ENCODE peak calls at places on chromosome 5, in six cellular contexts. J is vagina, H is heart left ventricle, X is adrenal gland, D is prostate gland, N is breast epithelium. V is an unnamed sample.

GRCh38 chr5:132234684-132235062 is 7.0 kb upstream of the P4HA2 start:
- DNase-seq in J (peak), H (peak), X (no peak), D (no peak), N (no peak), V (no peak)

GRCh38 chr5:143055596-143056330 is 285.6 kb downstream of the ARHGAP26 start:
- DNase-seq in J (no peak), H (no peak), X (no peak), D (no peak), N (no peak), V (no peak)

GRCh38 chr5:55345327-55345726 is 37.5 kb downstream of the MTREX start:
- DNase-seq in J (no peak), H (no peak), X (no peak), D (no peak), N (no peak), V (no peak)

GRCh38 chr5:50744761-50745160 is 78.3 kb downstream of the PARP8 start:
- DNase-seq in J (no peak), H (no peak), X (no peak), D (no peak), N (no peak), V (no peak)

GRCh38 chr5:69367697-69368279 is 1.5 kb downstream of the AK6 start:
- DNase-seq in J (no peak), H (no peak), X (no peak), D (no peak), N (no peak), V (no peak)

GRCh38 chr5:6762116-6762515 is 48.9 kb downstream of the TENT4A start:
- DNase-seq in J (no peak), H (no peak), X (no peak), D (no peak), N (no peak), V (no peak)

GRCh38 chr5:39547548-39548154 is 122.9 kb upstream of the DAB2 start:
- DNase-seq in J (no peak), H (peak), X (peak), D (peak), N (no peak), V (no peak)

GRCh38 chr5:55234171-55234700 is 828 bp upstream of the CCNO start:
- DNase-seq in J (no peak), H (no peak), X (peak), D (no peak), N (no peak), V (no peak)

GRCh38 chr5:67404261-67405100 is 207.9 kb upstream of the CD180 start:
- DNase-seq in J (no peak), H (no peak), X (no peak), D (no peak), N (no peak), V (no peak)

GRCh38 chr5:55773057-55773456 is 35.2 kb downstream of the DDX4 start:
- DNase-seq in J (no peak), H (no peak), X (no peak), D (no peak), N (no peak), V (no peak)

GRCh38 chr5:127924606-127925005 is 159.0 kb upstream of the SLC12A2 start:
- DNase-seq in J (no peak), H (no peak), X (no peak), D (no peak), N (no peak), V (no peak)

GRCh38 chr5:146344155-146345118 is 5.8 kb downstream of the POU4F3 start:
- DNase-seq in J (no peak), H (no peak), X (no peak), D (no peak), N (no peak), V (no peak)

GRCh38 chr5:116355819-116356601 is 218.6 kb downstream of the SEMA6A start:
- DNase-seq in J (no peak), H (no peak), X (no peak), D (no peak), N (no peak), V (no peak)

GRCh38 chr5:19977069-19977468 is 10.9 kb downstream of the CDH18 start:
- DNase-seq in J (no peak), H (no peak), X (no peak), D (no peak), N (no peak), V (no peak)

GRCh38 chr5:146797683-146798082 is 80.9 kb downstream of the PPP2R2B start:
- DNase-seq in J (no peak), H (no peak), X (no peak), D (no peak), N (no peak), V (no peak)

GRCh38 chr5:159463590-159464321 is 133.5 kb upstream of the IL12B start:
- DNase-seq in J (no peak), H (no peak), X (no peak), D (no peak), N (no peak), V (no peak)

GRCh38 chr5:139389701-139390638 is at the start of gene MZB1:
- DNase-seq in J (no peak), H (no peak), X (no peak), D (no peak), N (no peak), V (no peak)

GRCh38 chr5:72167257-72167656 is 60.0 kb downstream of the MAP1B start:
- DNase-seq in J (no peak), H (no peak), X (no peak), D (no peak), N (no peak), V (no peak)

GRCh38 chr5:72167790-72168189 is 60.5 kb downstream of the MAP1B start:
- DNase-seq in J (no peak), H (peak), X (peak), D (no peak), N (no peak), V (no peak)

GRCh38 chr5:72170101-72170500 is 62.8 kb downstream of the MAP1B start:
- DNase-seq in J (no peak), H (no peak), X (no peak), D (no peak), N (no peak), V (no peak)

GRCh38 chr5:72163349-72163983 is 56.2 kb downstream of the MAP1B start:
- DNase-seq in J (no peak), H (no peak), X (no peak), D (no peak), N (no peak), V (no peak)

GRCh38 chr5:72166070-72166979 is 59.0 kb downstream of the MAP1B start:
- DNase-seq in J (no peak), H (peak), X (peak), D (peak), N (peak), V (peak)
- H3K4me3 ChIP-seq in J (no peak), H (no peak), X (no peak), D (no peak), N (peak), V (no peak)

DNA sequence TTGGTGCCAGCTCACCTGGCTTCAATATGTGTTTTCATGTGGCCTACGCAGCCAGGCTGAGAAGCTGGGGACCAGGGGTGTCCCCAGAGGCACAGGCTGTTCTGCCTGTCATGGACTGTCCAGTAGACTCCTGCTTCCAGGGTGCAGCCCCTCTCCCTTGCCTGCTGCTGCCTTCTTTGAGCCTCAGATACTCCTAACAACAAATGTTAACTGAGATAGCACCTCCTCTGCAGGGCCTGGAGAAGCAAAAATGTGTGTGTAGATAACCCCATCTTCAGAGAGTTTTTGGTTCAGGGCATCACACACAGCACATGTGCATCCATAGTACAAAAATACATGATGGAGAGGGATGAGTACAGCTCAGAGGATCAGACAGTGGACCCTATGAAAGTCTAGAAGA is 5.9 kb downstream of the TNFAIP8 start:
- DNase-seq in J (no peak), H (no peak), X (no peak), D (no peak), N (no peak), V (no peak)
- TF ChIP-seq POLR2A in J (no peak), H (no peak), X (no peak), D (no peak), N (no peak), V (no peak)

GRCh38 chr5:95620870-95621838 is 1.3 kb downstream of the GPR150 start:
- DNase-seq in J (no peak), H (peak), X (no peak), D (no peak), N (no peak), V (peak)
- TF ChIP-seq CTCF in J (no peak), H (no peak), X (no peak), D (no peak), N (no peak), V (no peak)

GRCh38 chr5:154524181-154524580 is 46.2 kb upstream of the HAND1 start:
- DNase-seq in J (no peak), H (no peak), X (no peak), D (no peak), N (no peak), V (no peak)
- H3K4me3 ChIP-seq in J (no peak), H (no peak), X (no peak), D (no peak), N (no peak), V (no peak)

DNA sequence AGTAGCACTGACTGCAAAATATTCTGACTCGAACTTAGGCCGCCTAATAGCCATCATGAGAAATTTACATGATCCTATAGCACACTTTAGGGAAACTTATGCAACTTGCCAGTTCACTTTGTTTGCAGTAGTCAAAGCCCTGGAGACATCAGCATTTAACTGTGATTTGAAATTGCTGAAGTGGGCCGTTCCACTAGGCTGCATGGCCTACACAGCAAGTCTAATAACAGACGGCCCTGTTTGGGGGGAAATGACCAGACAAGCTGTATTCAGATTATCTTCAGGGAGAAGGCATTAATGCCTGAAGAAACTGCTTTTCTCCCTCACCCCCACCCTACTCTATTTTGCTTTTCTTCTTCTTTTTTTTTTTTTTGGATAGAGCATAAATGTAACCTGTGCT is 1928.4 kb upstream of the WWC1 start:
- DNase-seq in J (no peak), H (no peak), X (no peak), D (no peak), N (no peak), V (no peak)
- TF ChIP-seq POLR2A in J (no peak), H (no peak), X (no peak), D (no peak), N (no peak), V (no peak)

GRCh38 chr5:179278546-179278945 is 66.7 kb downstream of the ADAMTS2 start:
- DNase-seq in J (no peak), H (no peak), X (no peak), D (no peak), N (no peak), V (no peak)

GRCh38 chr5:179275381-179275878 is 69.8 kb downstream of the ADAMTS2 start:
- DNase-seq in J (peak), H (no peak), X (no peak), D (no peak), N (no peak), V (no peak)

GRCh38 chr5:179278119-179278518 is 67.1 kb downstream of the ADAMTS2 start:
- DNase-seq in J (no peak), H (no peak), X (no peak), D (no peak), N (no peak), V (no peak)

GRCh38 chr5:179275941-179276837 is 69.1 kb downstream of the ADAMTS2 start:
- DNase-seq in J (peak), H (peak), X (peak), D (no peak), N (no peak), V (peak)

DNA sequence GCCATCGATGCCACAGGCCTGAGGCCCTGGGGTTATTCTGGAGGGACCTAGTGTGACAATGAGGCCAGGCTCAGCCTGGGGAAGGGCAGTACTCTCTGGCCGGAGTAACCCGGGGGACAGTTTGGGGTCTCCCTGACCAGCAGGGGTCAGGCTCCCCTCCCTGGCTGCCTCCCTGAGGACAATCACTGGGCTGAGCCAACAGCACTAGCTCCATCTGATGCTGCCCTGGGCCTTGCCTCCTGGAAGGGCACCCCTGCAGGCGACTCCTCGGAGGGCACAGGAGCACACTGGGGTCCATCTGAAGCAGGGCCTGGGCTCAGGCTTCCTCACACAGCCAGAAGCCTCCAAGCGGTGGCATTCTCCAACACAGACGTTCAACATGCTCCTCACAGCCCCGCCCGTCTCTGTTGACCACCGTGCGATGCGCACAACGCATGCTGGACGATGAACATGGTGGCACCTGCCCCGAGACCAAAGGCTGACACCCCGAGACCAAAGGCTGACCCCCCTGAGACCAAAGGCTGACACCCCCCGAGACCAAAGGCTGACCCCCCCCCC is 68.3 kb downstream of the ADAMTS2 start:
- DNase-seq in J (no peak), H (no peak), X (no peak), D (no peak), N (no peak), V (no peak)
- TF ChIP-seq CTCF in J (no peak), H (peak), X (no peak), D (no peak), N (no peak), V (no peak)

GRCh38 chr5:169299651-169300467 is 1.1 kb downstream of the SLIT3 start:
- DNase-seq in J (no peak), H (no peak), X (no peak), D (no peak), N (no peak), V (peak)
- H3K4me3 ChIP-seq in J (peak), H (peak), X (no peak), D (peak), N (peak), V (peak)